ENCODE peak calls at places on chromosomes 6 and 20, in seven cellular contexts. R, Q, P, O, Z, I and G are unnamed samples.

GRCh38 chr6:15823838-15824414 is 161.1 kb upstream of the DTNBP1 start:
- DNase-seq in R (no peak), Q (no peak), P (no peak), O (no peak), Z (no peak), I (no peak), G (no peak)

GRCh38 chr6:148881593-148882311 is 134.9 kb downstream of the UST start:
- DNase-seq in R (no peak), Q (no peak), P (no peak), O (no peak), Z (no peak), I (no peak), G (no peak)

GRCh38 chr20:63706852-63707557 is 771 bp downstream of the ARFRP1 start:
- DNase-seq in R (no peak), Q (peak; percentile 72), P (no peak), O (no peak), Z (no peak), I (no peak), G (peak; percentile 66)

GRCh38 chr6:79463721-79464120 is 73.5 kb downstream of the LCA5 start:
- DNase-seq in R (no peak), Q (no peak), P (no peak), O (no peak), Z (no peak), I (no peak), G (no peak)

GRCh38 chr6:41689171-41690008 is 46.0 kb downstream of the TFEB start:
- DNase-seq in R (no peak), Q (peak; percentile 26), P (no peak), O (no peak), Z (no peak), I (no peak), G (no peak)

GRCh38 chr6:125906158-125906998 is 50.2 kb upstream of the HINT3 start:
- DNase-seq in R (no peak), Q (peak; percentile 66), P (no peak), O (no peak), Z (peak; percentile 39), I (no peak), G (peak; percentile 57)

GRCh38 chr6:23180504-23181293 is 611.3 kb downstream of the HDGFL1 start:
- DNase-seq in R (peak; percentile 63), Q (peak; percentile 77), P (no peak), O (peak; percentile 43), Z (no peak), I (peak; percentile 98), G (peak; percentile 59)

GRCh38 chr20:53738039-53738944 is 144.7 kb upstream of the ZNF217 start:
- DNase-seq in R (peak; percentile 47), Q (no peak), P (no peak), O (peak; percentile 89), Z (no peak), I (peak; percentile 9), G (peak; percentile 68)

GRCh38 chr6:89239338-89239737 is 22.2 kb upstream of the GABRR1 start:
- DNase-seq in R (no peak), Q (no peak), P (no peak), O (no peak), Z (no peak), I (no peak), G (no peak)

GRCh38 chr20:62782149-62782892 is 14.0 kb upstream of the MRGBP start:
- DNase-seq in R (no peak), Q (peak; percentile 28), P (no peak), O (no peak), Z (no peak), I (no peak), G (no peak)

GRCh38 chr6:27879795-27880194 is 32.4 kb downstream of the OR2B2 start:
- DNase-seq in R (no peak), Q (no peak), P (no peak), O (no peak), Z (no peak), I (no peak), G (no peak)